ENCODE peak calls at places on chromosomes 5 and 9, in six cellular contexts. E is hippocampal formation; V is stimulated activated CD8-positive, alpha-beta memory T cell treated with anti-CD3 and anti-CD28 coated beads, Interleukin-2, amount 100 ng/mL, for 48 hours; G is right cardiac atrium; L is stomach; J is HAP-1. B is an unnamed sample.
A peak's percentile ranks its signal among the peaks of the same experiment; 100 is the strongest.

GRCh38 chr9:134617836-134618162 is 23.8 kb upstream of the COL5A1 start:
- DNase-seq in E (no peak), G (no peak), L (no peak), V (no peak), J (no peak), B (no peak)

GRCh38 chr9:97906236-97906831 is 16.0 kb downstream of the TRMO start:
- DNase-seq in J (no peak), E (no peak), V (no peak), L (no peak), G (peak; percentile 77), B (no peak)

GRCh38 chr5:38541174-38541724 is 15.2 kb downstream of the LIFR start:
- DNase-seq in J (no peak), L (no peak), G (no peak), V (no peak), E (no peak), B (no peak)

GRCh38 chr5:167725741-167726140 is 565.7 kb upstream of the WWC1 start:
- DNase-seq in V (no peak), J (no peak), G (no peak), E (no peak), L (no peak), B (no peak)

GRCh38 chr9:119278138-119278537 is 91.1 kb downstream of the BRINP1 start:
- DNase-seq in G (no peak), V (no peak), J (no peak), E (no peak), L (no peak), B (no peak)

GRCh38 chr5:50745221-50745620 is 78.8 kb downstream of the PARP8 start:
- DNase-seq in V (no peak), L (no peak), G (no peak), J (no peak), E (no peak), B (no peak)

GRCh38 chr5:5971227-5971626 is 407.1 kb downstream of the MED10 start:
- DNase-seq in E (no peak), G (no peak), V (no peak), L (no peak), J (no peak), B (no peak)

GRCh38 chr9:124345751-124346281 is 69.4 kb downstream of the PSMB7 start:
- DNase-seq in V (no peak), G (peak; percentile 48), E (no peak), J (no peak), L (no peak), B (no peak)

GRCh38 chr5:1325870-1326546 is 18.9 kb downstream of the CLPTM1L start:
- DNase-seq in G (peak; percentile 43), E (no peak), V (no peak), L (no peak), J (no peak), B (no peak)

GRCh38 chr5:17258429-17258828 is 41.0 kb downstream of the BASP1 start:
- DNase-seq in V (no peak), G (no peak), J (no peak), E (no peak), L (no peak), B (no peak)

GRCh38 chr5:124572973-124573372 is 173.5 kb downstream of the ZNF608 start:
- DNase-seq in L (no peak), J (no peak), E (no peak), V (no peak), G (no peak), B (no peak)

GRCh38 chr9:127388037-127388855 is 8.7 kb upstream of the SLC2A8 start:
- DNase-seq in E (peak; percentile 14), G (no peak), J (peak; percentile 79), L (no peak), V (peak; percentile 60), B (peak; percentile 56)

GRCh38 chr5:994821-995220 is 13.8 kb upstream of the NKD2 start:
- DNase-seq in G (no peak), J (peak; percentile 4), L (peak; percentile 17), V (no peak), E (no peak), B (no peak)

GRCh38 chr5:102718819-102719218 is 36.3 kb upstream of the PAM start:
- DNase-seq in J (no peak), L (no peak), E (no peak), G (no peak), V (no peak), B (no peak)